ENCODE peak calls at places on chromosomes 11 and 22, in nine cellular contexts. O is mammary epithelial cell, E is ovary, K is adrenal gland, B is MM.1S, Y is tibial nerve, S is Karpas-422, U is pancreas, Q is cardiac muscle cell. H is an unnamed sample. For H3K9me3 and H3K27me3, the result is how much of the 10 kb centered on the place peaks cover.

GRCh38 chr11:34732831-34733230 is 111.9 kb downstream of the EHF start:
- DNase-seq in O (no peak), Q (no peak), Y (no peak), K (no peak), U (no peak), E (no peak), S (no peak), B (no peak), H (no peak)

GRCh38 chr11:63567044-63567840 is 4.1 kb upstream of the PLAAT2 start:
- DNase-seq in B (peak), E (no peak), Y (no peak), U (no peak), K (peak), S (no peak), O (peak), Q (peak), H (no peak)

GRCh38 chr11:33553486-33553885 is 147.1 kb downstream of the C11orf91 start:
- DNase-seq in K (no peak), B (no peak), S (no peak), Q (no peak), Y (no peak), E (no peak), U (no peak), O (peak), H (no peak)

GRCh38 chr11:68150029-68150428 is 28.8 kb upstream of the CHKA start:
- DNase-seq in Y (no peak), Q (peak), U (peak), K (peak), B (no peak), E (no peak), S (no peak), O (peak), H (no peak)

GRCh38 chr11:1827095-1827797 is 7.5 kb upstream of the SYT8 start:
- DNase-seq in O (peak), U (peak), S (peak), B (no peak), E (no peak), K (no peak), Y (peak), Q (peak), H (no peak)

GRCh38 chr11:113690619-113691569 is 15.2 kb downstream of the TMPRSS5 start:
- DNase-seq in E (no peak), B (no peak), K (peak), S (peak), Q (peak), O (peak), Y (peak), U (peak), H (no peak)

GRCh38 chr11:94641167-94641761 is 74.1 kb downstream of the PIWIL4 start:
- DNase-seq in Q (peak), B (no peak), S (no peak), U (no peak), E (no peak), O (no peak), K (no peak), Y (no peak), H (no peak)

GRCh38 chr11:86896486-86896885 is 58.7 kb downstream of the FZD4 start:
- DNase-seq in Y (no peak), E (no peak), U (no peak), O (no peak), B (no peak), S (no peak), Q (peak), K (no peak), H (no peak)

GRCh38 chr22:25490869-25491268 is 73.6 kb upstream of the GRK3 start:
- DNase-seq in Y (no peak), Q (no peak), O (no peak), U (no peak), E (no peak), K (no peak), B (no peak), S (no peak), H (no peak)

GRCh38 chr11:100003985-100004384 is 683.1 kb upstream of the ARHGAP42 start:
- DNase-seq in E (no peak), Q (peak), U (no peak), Y (no peak), S (no peak), K (no peak), B (no peak), O (no peak), H (no peak)

GRCh38 chr22:46421272-46421671 is 85.8 kb downstream of the TRMU start:
- DNase-seq in U (peak), E (no peak), S (no peak), Y (no peak), Q (no peak), O (no peak), K (no peak), B (peak), H (no peak)

GRCh38 chr22:36327922-36328551 is 59.7 kb downstream of the MYH9 start:
- DNase-seq in B (no peak), S (no peak), U (peak), Y (no peak), O (no peak), E (no peak), K (peak), Q (peak), H (no peak)

GRCh38 chr11:49221112-49221511 is 12.7 kb upstream of the FOLH1 start:
- DNase-seq in O (no peak), Y (no peak), U (no peak), S (no peak), Q (no peak), K (no peak), E (no peak), B (no peak), H (no peak)

GRCh38 chr11:130782361-130783221 is 133.7 kb downstream of the SNX19 start:
- DNase-seq in E (no peak), B (no peak), S (no peak), K (no peak), O (no peak), Y (no peak), Q (peak), U (no peak), H (no peak)

GRCh38 chr11:73402834-73403185 is 26.6 kb downstream of the RELT start:
- DNase-seq in K (no peak), B (peak), U (no peak), S (peak), Y (no peak), Q (no peak), E (no peak), O (no peak), H (no peak)

GRCh38 chr22:19607198-19608113 is 83.2 kb upstream of the CLDN5 start:
- DNase-seq in Q (peak), O (peak), K (no peak), S (no peak), Y (no peak), U (peak), B (peak), E (no peak), H (peak)

GRCh38 chr11:113694390-113694789 is 11.7 kb downstream of the TMPRSS5 start:
- DNase-seq in S (no peak), E (no peak), Y (no peak), U (no peak), O (no peak), Q (no peak), B (no peak), K (no peak), H (no peak)

GRCh38 chr11:19218801-19219460 is 17.1 kb upstream of the CSRP3 start:
- DNase-seq in Q (peak), B (no peak), U (no peak), E (no peak), K (no peak), Y (no peak), O (no peak), S (no peak), H (no peak)

GRCh38 chr11:69295995-69296889 is 2.3 kb downstream of the MYEOV start:
- DNase-seq in K (peak), O (peak), Y (no peak), Q (peak), S (peak), B (peak), U (no peak), E (no peak), H (no peak)

GRCh38 chr11:33001281-33001680 is 14.4 kb upstream of the DEPDC7 start:
- DNase-seq in O (no peak), Q (no peak), U (no peak), B (no peak), E (no peak), K (no peak), Y (no peak), S (no peak), H (no peak)

GRCh38 chr22:46587492-46588278 is 32.5 kb upstream of the GRAMD4 start:
- DNase-seq in S (peak), B (peak), O (no peak), Y (no peak), E (peak), Q (no peak), U (peak), K (peak), H (no peak)

GRCh38 chr11:62500066-62501035 is 46.3 kb downstream of the AHNAK start:
- DNase-seq in O (peak), E (no peak), S (no peak), K (no peak), Q (no peak), B (no peak), U (no peak), Y (no peak), H (no peak)

GRCh38 chr11:17439316-17439782 is 37.3 kb downstream of the ABCC8 start:
- DNase-seq in B (no peak), Y (no peak), S (no peak), O (no peak), E (no peak), U (no peak), Q (no peak), K (no peak), H (no peak)

GRCh38 chr22:17085277-17086091 is 684 bp downstream of the IL17RA start:
- DNase-seq in B (no peak), O (peak), Q (no peak), E (peak), S (no peak), K (peak), Y (no peak), U (peak), H (peak)

GRCh38 chr22:32469799-32470212 is 4.8 kb upstream of the FBXO7 start:
- DNase-seq in Q (peak), B (no peak), S (no peak), O (peak), U (no peak), E (no peak), K (peak), Y (no peak), H (no peak)

GRCh38 chr11:116925050-116925449 is 87.6 kb upstream of the APOA1 start:
- DNase-seq in Y (no peak), O (no peak), K (no peak), B (peak), E (no peak), S (no peak), Q (no peak), U (no peak), H (no peak)
- H3K9me3 ChIP-seq in Y (under half), O (under half), K (under half), B (under half), E (under half), S (under half), Q (under half), U (under half), H (under half)

DNA sequence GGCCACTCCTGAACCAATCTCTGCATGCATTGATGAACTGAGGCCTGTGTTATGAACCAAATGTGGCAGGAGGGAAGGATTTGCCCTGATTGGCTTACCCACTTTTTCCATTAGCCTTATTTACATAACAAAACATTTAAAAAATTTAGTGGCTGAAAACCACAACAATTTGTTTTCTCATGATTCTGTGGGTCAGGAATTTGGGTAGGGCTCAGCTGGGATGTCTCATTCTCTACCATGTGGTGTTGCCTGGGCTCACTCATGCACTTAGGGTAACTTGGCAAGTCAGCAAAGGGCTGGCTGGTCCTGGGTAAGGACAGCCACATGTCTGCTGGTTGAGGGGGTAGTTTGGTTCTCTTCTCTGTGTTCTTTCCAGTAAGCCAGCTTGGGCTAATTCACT is 35.1 kb upstream of the CYP2R1 start:
- DNase-seq in E (no peak), O (peak), K (no peak), B (no peak), Q (peak), U (no peak), S (no peak), Y (no peak), H (no peak)
- H3K27ac ChIP-seq in E (no peak), O (no peak), K (no peak), B (no peak), Q (no peak), U (no peak), S (no peak), Y (no peak), H (no peak)

GRCh38 chr22:48268293-48268692 is 1505.8 kb downstream of the TBC1D22A start:
- DNase-seq in K (no peak), O (no peak), Y (no peak), B (peak), E (no peak), U (no peak), S (peak), Q (no peak), H (no peak)
- H3K27me3 ChIP-seq in K (under half), O (under half), Y (under half), B (under half), E (under half), U (under half), S (under half), Q (under half), H (under half)

GRCh38 chr22:48083502-48083901 is 1321.1 kb downstream of the TBC1D22A start:
- DNase-seq in E (no peak), O (no peak), Q (no peak), K (no peak), U (no peak), B (no peak), S (peak), Y (no peak), H (no peak)

GRCh38 chr22:48084749-48085090 is 1322.3 kb downstream of the TBC1D22A start:
- DNase-seq in K (no peak), Q (no peak), Y (no peak), S (peak), U (no peak), E (no peak), O (no peak), B (no peak), H (no peak)

GRCh38 chr22:48082284-48082683 is 1319.8 kb downstream of the TBC1D22A start:
- DNase-seq in E (no peak), Y (no peak), U (no peak), S (no peak), K (no peak), O (no peak), B (no peak), Q (no peak), H (no peak)

GRCh38 chr22:48086246-48086645 is 1323.8 kb downstream of the TBC1D22A start:
- DNase-seq in K (no peak), U (no peak), Q (no peak), Y (no peak), B (no peak), E (no peak), O (no peak), S (no peak), H (no peak)

DNA sequence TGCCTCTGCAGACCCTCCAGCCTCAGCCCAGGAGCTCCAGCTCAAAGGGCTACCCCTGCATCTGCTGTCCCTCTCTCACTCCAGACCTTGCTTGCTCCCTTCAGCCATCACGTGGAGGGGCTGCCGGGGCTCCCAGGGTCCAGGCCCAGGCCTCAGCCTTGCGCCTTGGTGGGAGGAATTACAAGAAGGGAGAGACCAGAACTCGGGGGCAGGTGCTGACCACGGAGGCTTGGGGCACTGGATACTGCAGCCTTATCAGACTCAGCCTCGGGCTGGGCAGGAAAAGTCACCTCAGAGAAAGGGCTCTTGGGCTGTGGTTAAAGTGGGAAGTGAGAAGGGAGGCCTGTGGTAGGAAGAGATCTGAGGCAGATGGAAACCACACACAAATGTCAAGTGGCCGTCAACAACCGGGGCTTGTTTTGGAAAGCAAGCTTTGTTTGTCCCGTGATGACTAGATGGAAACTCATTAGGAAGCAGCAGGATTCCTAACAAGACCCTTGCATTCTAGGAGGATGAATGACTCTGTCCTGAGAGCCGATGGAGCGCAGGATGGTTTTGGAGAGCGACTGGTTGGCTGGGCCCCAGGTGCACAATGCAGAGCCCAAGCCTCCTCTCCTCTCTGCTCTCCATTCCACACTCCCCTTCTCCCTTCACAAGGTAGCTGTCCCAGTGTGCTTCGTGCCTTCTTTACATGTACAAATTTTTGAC is 1321.7 kb downstream of the TBC1D22A start:
- DNase-seq in B (peak), K (no peak), E (no peak), Q (no peak), O (no peak), S (peak), U (no peak), Y (no peak), H (no peak)
- H3K9me3 ChIP-seq in B (under half), K (under half), E (under half), Q (under half), O (half or more), S (under half), U (under half), Y (under half), H (under half)

H was measured in CD4-positive, alpha-beta T cell.